ENCODE peak calls at places on chromosomes 13 and 19, in five cellular contexts. O is NCI-H1105; Q is activated CD8-positive, alpha-beta memory T cell treated with anti-CD3 and anti-CD28 coated beads for 1 hour; M is cardiac fibroblast; T is posterior cingulate gyrus. S is an unnamed sample.

GRCh38 chr13:70490320-70490935 is 382.2 kb upstream of the KLHL1 start:
- DNase-seq in Q (no peak), O (no peak), T (no peak), M (no peak), S (no peak)

GRCh38 chr19:1483979-1484428 is 5.0 kb upstream of the C19orf25 start:
- DNase-seq in T (no peak), M (no peak), Q (no peak), O (no peak), S (no peak)

GRCh38 chr13:113489549-113490495 is 689 bp downstream of the DCUN1D2 start:
- DNase-seq in M (peak; percentile 48), Q (no peak), O (peak; percentile 56), T (no peak), S (peak; percentile 67)

GRCh38 chr19:532578-533484 is 1.3 kb downstream of the CDC34 start:
- DNase-seq in Q (no peak), M (peak; percentile 78), T (peak; percentile 74), O (peak; percentile 71), S (no peak)

GRCh38 chr13:34555988-34556387 is 386.1 kb upstream of the NBEA start:
- DNase-seq in T (no peak), M (no peak), Q (no peak), O (no peak), S (no peak)

GRCh38 chr13:31912641-31913401 is 118.8 kb upstream of the FRY start:
- DNase-seq in Q (no peak), T (no peak), O (no peak), M (peak; percentile 16), S (no peak)

GRCh38 chr19:53394522-53394973 is 401 bp upstream of the ZNF765 start:
- DNase-seq in Q (no peak), M (no peak), O (no peak), T (no peak), S (peak; percentile 63)

GRCh38 chr13:36072127-36072526 is 59.1 kb downstream of the DCLK1 start:
- DNase-seq in O (no peak), T (no peak), M (no peak), Q (no peak), S (no peak)

GRCh38 chr19:2600914-2601870 is 101.3 kb downstream of the GNG7 start:
- DNase-seq in T (no peak), M (no peak), O (no peak), Q (no peak), S (no peak)

GRCh38 chr19:41261474-41262190 is 2.5 kb upstream of the HNRNPUL1 start:
- DNase-seq in O (no peak), T (no peak), Q (no peak), M (no peak), S (no peak)

GRCh38 chr13:113458218-113459065 is 5.2 kb upstream of the ADPRHL1 start:
- DNase-seq in O (no peak), M (no peak), Q (no peak), T (no peak), S (no peak)

GRCh38 chr13:37526710-37527446 is 71.7 kb downstream of the POSTN start:
- DNase-seq in M (peak; percentile 92), O (no peak), Q (no peak), T (no peak), S (no peak)

GRCh38 chr13:110644892-110645521 is 29.7 kb downstream of the NAXD start:
- DNase-seq in M (peak; percentile 28), O (no peak), T (peak; percentile 65), Q (peak; percentile 4), S (no peak)

GRCh38 chr19:2523630-2524311 is 47.8 kb downstream of the GADD45B start:
- DNase-seq in M (peak; percentile 78), T (no peak), Q (no peak), O (no peak), S (no peak)

GRCh38 chr13:20177049-20177831 is 15.5 kb downstream of the GJB2 start:
- DNase-seq in Q (no peak), T (no peak), M (no peak), O (no peak), S (no peak)

GRCh38 chr13:47049276-47049989 is 152.6 kb upstream of the HTR2A start:
- DNase-seq in Q (no peak), T (no peak), M (no peak), O (no peak), S (no peak)

GRCh38 chr19:58033741-58034475 is at the start of gene ZSCAN1:
- DNase-seq in O (no peak), Q (no peak), T (peak; percentile 92), M (peak; percentile 73), S (no peak)

GRCh38 chr19:4493104-4493928 is 21.2 kb downstream of the HDGFL2 start:
- DNase-seq in O (no peak), M (no peak), T (no peak), Q (no peak), S (no peak)

GRCh38 chr19:40671404-40671803 is 19.0 kb downstream of the NUMBL start:
- DNase-seq in T (peak; percentile 32), O (no peak), M (no peak), Q (no peak), S (no peak)

GRCh38 chr19:6586056-6586455 is 4.9 kb downstream of the CD70 start:
- DNase-seq in T (no peak), Q (no peak), M (no peak), O (no peak), S (no peak)

GRCh38 chr13:44309771-44310767 is 63.6 kb upstream of the SERP2 start:
- DNase-seq in Q (no peak), M (peak; percentile 40), T (no peak), O (no peak), S (no peak)

S was measured in NCI-H774.